ENCODE peak calls at places on chromosomes 11 and 22, in four cellular contexts. One of them, this sample, is unnamed.

GRCh38 chr11:68857037-68857586 is 15.4 kb upstream of the CPT1A start:
- DNase-seq in AG04450: no peak
- DNase-seq in CD4-positive, alpha-beta T cell: no peak
- DNase-seq in BE2C: no peak
- DNase-seq in this sample: no peak

GRCh38 chr11:94112182-94112960 is 16.3 kb upstream of the PANX1 start:
- DNase-seq in AG04450: no peak
- DNase-seq in CD4-positive, alpha-beta T cell: no peak
- DNase-seq in BE2C: no peak
- DNase-seq in this sample: no peak

GRCh38 chr11:121589946-121590537 is 137.3 kb upstream of the SORL1-AS1 start:
- DNase-seq in AG04450: no peak
- DNase-seq in CD4-positive, alpha-beta T cell: no peak
- DNase-seq in BE2C: no peak
- DNase-seq in this sample: no peak

GRCh38 chr11:73384871-73385692 is 8.9 kb downstream of the RELT start:
- DNase-seq in CD4-positive, alpha-beta T cell: no peak
- DNase-seq in AG04450: no peak
- DNase-seq in BE2C: no peak
- DNase-seq in this sample: no peak

GRCh38 chr11:80118071-80118470 is 677.2 kb upstream of the TENM4 start:
- DNase-seq in AG04450: no peak
- DNase-seq in CD4-positive, alpha-beta T cell: no peak
- DNase-seq in BE2C: no peak
- DNase-seq in this sample: no peak

GRCh38 chr11:123183391-123184099 is 11.5 kb downstream of the CLMP start:
- DNase-seq in AG04450: no peak
- DNase-seq in CD4-positive, alpha-beta T cell: no peak
- DNase-seq in BE2C: peak
- DNase-seq in this sample: no peak

GRCh38 chr11:117771197-117771596 is 25.8 kb downstream of the DSCAML1 start:
- DNase-seq in AG04450: no peak
- DNase-seq in BE2C: no peak
- DNase-seq in CD4-positive, alpha-beta T cell: no peak
- DNase-seq in this sample: no peak

GRCh38 chr22:42643632-42644421 is 3.4 kb upstream of the ATP5MGL start:
- DNase-seq in AG04450: no peak
- DNase-seq in BE2C: no peak
- DNase-seq in CD4-positive, alpha-beta T cell: no peak
- DNase-seq in this sample: no peak

GRCh38 chr22:42773161-42773560 is 52.5 kb upstream of the A4GALT start:
- DNase-seq in BE2C: peak
- DNase-seq in CD4-positive, alpha-beta T cell: no peak
- DNase-seq in AG04450: no peak
- DNase-seq in this sample: no peak

GRCh38 chr11:65415499-65416340 is 6.9 kb upstream of the NEAT1 start:
- DNase-seq in CD4-positive, alpha-beta T cell: no peak
- DNase-seq in BE2C: no peak
- DNase-seq in AG04450: no peak
- DNase-seq in this sample: no peak

GRCh38 chr11:114819028-114819427 is 140.7 kb downstream of the NXPE2 start:
- DNase-seq in BE2C: no peak
- DNase-seq in AG04450: no peak
- DNase-seq in CD4-positive, alpha-beta T cell: no peak
- DNase-seq in this sample: no peak

GRCh38 chr11:62545437-62546243 is 966 bp downstream of the AHNAK start:
- DNase-seq in AG04450: peak
- DNase-seq in BE2C: peak
- DNase-seq in CD4-positive, alpha-beta T cell: peak
- DNase-seq in this sample: no peak

GRCh38 chr22:37485006-37485713 is 1.0 kb downstream of the MFNG start:
- DNase-seq in AG04450: no peak
- DNase-seq in BE2C: no peak
- DNase-seq in CD4-positive, alpha-beta T cell: peak
- DNase-seq in this sample: no peak

GRCh38 chr11:13354335-13354734 is 76.7 kb downstream of the BMAL1 start:
- DNase-seq in AG04450: no peak
- DNase-seq in CD4-positive, alpha-beta T cell: no peak
- DNase-seq in BE2C: no peak
- DNase-seq in this sample: no peak

GRCh38 chr11:119486016-119486415 is 63.0 kb upstream of the THY1 start:
- DNase-seq in CD4-positive, alpha-beta T cell: no peak
- DNase-seq in AG04450: no peak
- DNase-seq in BE2C: no peak
- DNase-seq in this sample: no peak

GRCh38 chr11:40186401-40187091 is 1272.9 kb downstream of the LRRC4C start:
- DNase-seq in CD4-positive, alpha-beta T cell: no peak
- DNase-seq in AG04450: no peak
- DNase-seq in BE2C: peak
- DNase-seq in this sample: no peak

GRCh38 chr11:65188486-65188885 is 6.8 kb downstream of the CAPN1 start:
- DNase-seq in AG04450: no peak
- DNase-seq in BE2C: no peak
- DNase-seq in CD4-positive, alpha-beta T cell: no peak
- DNase-seq in this sample: no peak

GRCh38 chr11:44609028-44609782 is 43.7 kb downstream of the CD82 start:
- DNase-seq in AG04450: no peak
- DNase-seq in BE2C: no peak
- DNase-seq in CD4-positive, alpha-beta T cell: no peak
- DNase-seq in this sample: no peak

GRCh38 chr11:14645985-14646900 is 2.6 kb downstream of the PDE3B start:
- DNase-seq in CD4-positive, alpha-beta T cell: no peak
- DNase-seq in BE2C: no peak
- DNase-seq in AG04450: no peak
- DNase-seq in this sample: no peak

GRCh38 chr11:110425751-110426545 is 3.8 kb upstream of the FDX1 start:
- DNase-seq in AG04450: peak
- DNase-seq in BE2C: no peak
- DNase-seq in CD4-positive, alpha-beta T cell: no peak
- DNase-seq in this sample: no peak

GRCh38 chr22:47369431-47370015 is 607.1 kb downstream of the TBC1D22A start:
- DNase-seq in AG04450: no peak
- DNase-seq in BE2C: no peak
- DNase-seq in CD4-positive, alpha-beta T cell: no peak
- DNase-seq in this sample: no peak

GRCh38 chr11:31355817-31356216 is 13.7 kb downstream of the DCDC1 start:
- DNase-seq in AG04450: no peak
- DNase-seq in CD4-positive, alpha-beta T cell: no peak
- DNase-seq in BE2C: no peak
- DNase-seq in this sample: no peak

GRCh38 chr22:23088199-23088604 is 17.9 kb downstream of the GNAZ start:
- DNase-seq in BE2C: no peak
- DNase-seq in CD4-positive, alpha-beta T cell: no peak
- DNase-seq in AG04450: no peak
- DNase-seq in this sample: no peak

GRCh38 chr11:12777208-12777874 is 103.1 kb downstream of the TEAD1 start:
- DNase-seq in AG04450: peak
- DNase-seq in CD4-positive, alpha-beta T cell: no peak
- DNase-seq in BE2C: no peak
- DNase-seq in this sample: no peak

GRCh38 chr11:128610765-128611617 is 23.6 kb upstream of the ETS1 start:
- DNase-seq in BE2C: no peak
- DNase-seq in CD4-positive, alpha-beta T cell: peak
- DNase-seq in AG04450: no peak
- DNase-seq in this sample: no peak

GRCh38 chr11:36012410-36012809 is 68.5 kb downstream of the LDLRAD3 start:
- DNase-seq in CD4-positive, alpha-beta T cell: no peak
- DNase-seq in AG04450: no peak
- DNase-seq in BE2C: no peak
- DNase-seq in this sample: no peak

GRCh38 chr22:32853662-32854061 is 52.2 kb downstream of the TIMP3 start:
- DNase-seq in AG04450: no peak
- DNase-seq in BE2C: no peak
- DNase-seq in CD4-positive, alpha-beta T cell: no peak
- DNase-seq in this sample: no peak

GRCh38 chr11:110294509-110294908 is 1.9 kb downstream of the RDX start:
- DNase-seq in AG04450: no peak
- DNase-seq in BE2C: no peak
- DNase-seq in CD4-positive, alpha-beta T cell: no peak
- DNase-seq in this sample: no peak

GRCh38 chr22:47796128-47796908 is 1033.9 kb downstream of the TBC1D22A start:
- DNase-seq in CD4-positive, alpha-beta T cell: no peak
- DNase-seq in AG04450: no peak
- DNase-seq in BE2C: no peak
- DNase-seq in this sample: no peak

GRCh38 chr11:1209371-1210057 is 13.4 kb upstream of the MUC5B start:
- DNase-seq in AG04450: no peak
- DNase-seq in CD4-positive, alpha-beta T cell: peak
- DNase-seq in BE2C: no peak
- DNase-seq in this sample: no peak

GRCh38 chr11:860238-861104 is 17.8 kb downstream of the TSPAN4 start:
- DNase-seq in CD4-positive, alpha-beta T cell: no peak
- DNase-seq in AG04450: no peak
- DNase-seq in BE2C: no peak
- DNase-seq in this sample: no peak

GRCh38 chr11:130418756-130419155 is 9.7 kb downstream of the ADAMTS8 start:
- DNase-seq in BE2C: no peak
- DNase-seq in AG04450: no peak
- DNase-seq in CD4-positive, alpha-beta T cell: no peak
- DNase-seq in this sample: no peak

GRCh38 chr11:130581631-130582030 is 133.2 kb downstream of the ADAMTS15 start:
- DNase-seq in BE2C: no peak
- DNase-seq in AG04450: no peak
- DNase-seq in CD4-positive, alpha-beta T cell: no peak
- DNase-seq in this sample: no peak

GRCh38 chr22:49156662-49157285 is 670.9 kb downstream of the BRD1 start:
- DNase-seq in CD4-positive, alpha-beta T cell: no peak
- DNase-seq in AG04450: no peak
- DNase-seq in BE2C: no peak
- DNase-seq in this sample: no peak

GRCh38 chr11:111456086-111456858 is 55.9 kb downstream of the BTG4 start:
- DNase-seq in CD4-positive, alpha-beta T cell: no peak
- DNase-seq in BE2C: no peak
- DNase-seq in AG04450: no peak
- DNase-seq in this sample: no peak

GRCh38 chr11:68438658-68439259 is 21.8 kb upstream of the PPP6R3 start:
- DNase-seq in BE2C: no peak
- DNase-seq in AG04450: no peak
- DNase-seq in CD4-positive, alpha-beta T cell: no peak
- DNase-seq in this sample: no peak

GRCh38 chr11:128525411-128526243 is 61.7 kb downstream of the ETS1 start:
- DNase-seq in AG04450: no peak
- DNase-seq in BE2C: no peak
- DNase-seq in CD4-positive, alpha-beta T cell: no peak
- DNase-seq in this sample: no peak

GRCh38 chr11:124778281-124778680 is 16.2 kb upstream of the ESAM start:
- DNase-seq in BE2C: no peak
- DNase-seq in CD4-positive, alpha-beta T cell: no peak
- DNase-seq in AG04450: no peak
- DNase-seq in this sample: no peak
- TF ChIP-seq CTCF in BE2C: peak
- TF ChIP-seq CTCF in CD4-positive, alpha-beta T cell: no peak
- TF ChIP-seq CTCF in AG04450: peak
- TF ChIP-seq CTCF in this sample: no peak

GRCh38 chr11:116580828-116581227 is 192.0 kb downstream of the BUD13 start:
- DNase-seq in BE2C: no peak
- DNase-seq in AG04450: no peak
- DNase-seq in CD4-positive, alpha-beta T cell: no peak
- DNase-seq in this sample: no peak
- TF ChIP-seq CTCF in BE2C: no peak
- TF ChIP-seq CTCF in AG04450: no peak
- TF ChIP-seq CTCF in CD4-positive, alpha-beta T cell: no peak
- TF ChIP-seq CTCF in this sample: no peak

GRCh38 chr11:8914661-8915018 is 3.7 kb downstream of the AKIP1 start:
- DNase-seq in AG04450: no peak
- DNase-seq in BE2C: no peak
- DNase-seq in CD4-positive, alpha-beta T cell: no peak
- DNase-seq in this sample: no peak
- TF ChIP-seq CTCF in AG04450: no peak
- TF ChIP-seq CTCF in BE2C: no peak
- TF ChIP-seq CTCF in CD4-positive, alpha-beta T cell: peak
- TF ChIP-seq CTCF in this sample: no peak

DNA sequence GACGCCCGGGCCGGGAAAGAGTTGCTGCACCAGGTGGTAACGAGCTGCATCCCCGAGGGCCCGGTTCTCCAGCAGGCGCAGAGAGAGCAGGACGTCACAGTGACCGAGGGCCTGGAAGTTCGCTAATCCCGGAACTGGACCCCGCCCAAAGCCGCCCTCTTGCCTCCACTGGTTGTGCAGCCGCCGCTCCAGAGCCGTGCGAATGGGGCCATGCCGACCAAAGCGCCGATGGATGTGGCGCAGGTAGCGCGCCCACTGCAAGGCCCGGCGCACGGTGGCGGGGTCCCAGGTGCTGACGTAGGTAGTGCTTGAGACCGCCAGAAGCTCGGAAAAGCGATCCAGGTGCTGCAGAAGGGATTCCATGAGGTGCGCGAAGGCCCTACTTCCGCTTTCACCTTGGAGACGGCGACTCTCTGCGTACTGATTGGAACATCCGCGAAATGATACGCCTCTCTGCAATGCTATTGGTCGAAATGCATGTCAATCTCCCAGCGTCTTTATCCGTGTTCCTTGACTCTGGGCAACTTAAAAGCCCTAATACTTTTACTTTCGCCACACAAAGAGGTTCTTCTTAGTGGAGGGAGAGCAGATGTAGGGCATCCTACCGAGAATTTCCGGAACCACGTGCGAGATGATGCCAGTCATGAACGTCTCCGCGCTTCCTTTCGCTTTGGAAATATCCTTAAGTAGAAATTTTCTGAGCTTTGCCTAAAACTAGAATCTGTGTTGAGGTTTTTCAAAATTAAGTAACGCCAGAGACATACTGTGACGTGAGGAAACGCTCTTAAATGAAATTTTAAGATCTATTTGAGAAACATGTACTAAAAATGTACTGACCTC is at the start of gene FANCF:
- DNase-seq in CD4-positive, alpha-beta T cell: peak
- DNase-seq in BE2C: peak
- DNase-seq in AG04450: peak
- DNase-seq in this sample: peak
- TF ChIP-seq CTCF in CD4-positive, alpha-beta T cell: no peak
- TF ChIP-seq CTCF in BE2C: no peak
- TF ChIP-seq CTCF in AG04450: no peak
- TF ChIP-seq CTCF in this sample: no peak

GRCh38 chr11:82494988-82495432 is 238.7 kb downstream of the FAM181B start:
- DNase-seq in AG04450: no peak
- DNase-seq in BE2C: peak
- DNase-seq in CD4-positive, alpha-beta T cell: no peak
- DNase-seq in this sample: no peak
- TF ChIP-seq CTCF in AG04450: peak
- TF ChIP-seq CTCF in BE2C: peak
- TF ChIP-seq CTCF in CD4-positive, alpha-beta T cell: no peak
- TF ChIP-seq CTCF in this sample: peak

GRCh38 chr22:44624689-44625420 is 77.1 kb upstream of the PRR5 start:
- DNase-seq in BE2C: no peak
- DNase-seq in AG04450: no peak
- DNase-seq in CD4-positive, alpha-beta T cell: no peak
- DNase-seq in this sample: no peak

GRCh38 chr22:44625421-44625760 is 76.6 kb upstream of the PRR5 start:
- DNase-seq in CD4-positive, alpha-beta T cell: no peak
- DNase-seq in BE2C: no peak
- DNase-seq in AG04450: no peak
- DNase-seq in this sample: no peak

GRCh38 chr22:44622147-44622427 is 79.9 kb upstream of the PRR5 start:
- DNase-seq in CD4-positive, alpha-beta T cell: peak
- DNase-seq in BE2C: peak
- DNase-seq in AG04450: no peak
- DNase-seq in this sample: peak

GRCh38 chr22:44622685-44623084 is 79.3 kb upstream of the PRR5 start:
- DNase-seq in CD4-positive, alpha-beta T cell: no peak
- DNase-seq in BE2C: peak
- DNase-seq in AG04450: no peak
- DNase-seq in this sample: no peak

GRCh38 chr22:44623771-44624510 is 78.1 kb upstream of the PRR5 start:
- DNase-seq in AG04450: no peak
- DNase-seq in CD4-positive, alpha-beta T cell: no peak
- DNase-seq in BE2C: peak
- DNase-seq in this sample: no peak
- TF ChIP-seq CTCF in AG04450: peak
- TF ChIP-seq CTCF in CD4-positive, alpha-beta T cell: no peak
- TF ChIP-seq CTCF in BE2C: peak
- TF ChIP-seq CTCF in this sample: peak

This sample was measured in D721Med.